ENCODE peak calls at places on chromosome 7, in five cellular contexts. One of them, this sample, is unnamed.

GRCh38 chr7:29988391-29989256 is 977 bp downstream of the SCRN1 start:
- DNase-seq in SK-N-SH: peak; percentile 83
- DNase-seq in naive thymus-derived CD4-positive, alpha-beta T cell: no peak
- DNase-seq in tibial artery: peak; percentile 70
- DNase-seq in heart right ventricle: peak; percentile 59
- DNase-seq in this sample: peak; percentile 14

GRCh38 chr7:112869111-112869774 is 79.0 kb upstream of the TMEM168 start:
- DNase-seq in heart right ventricle: no peak
- DNase-seq in SK-N-SH: peak; percentile 55
- DNase-seq in naive thymus-derived CD4-positive, alpha-beta T cell: peak; percentile 14
- DNase-seq in tibial artery: no peak
- DNase-seq in this sample: peak; percentile 23

GRCh38 chr7:54783952-54784351 is 24.9 kb upstream of the SEC61G start:
- DNase-seq in tibial artery: no peak
- DNase-seq in heart right ventricle: no peak
- DNase-seq in SK-N-SH: no peak
- DNase-seq in naive thymus-derived CD4-positive, alpha-beta T cell: no peak
- DNase-seq in this sample: no peak

GRCh38 chr7:23530355-23530754 is 1.4 kb downstream of the TRA2A start:
- DNase-seq in SK-N-SH: peak; percentile 59
- DNase-seq in naive thymus-derived CD4-positive, alpha-beta T cell: peak; percentile 65
- DNase-seq in heart right ventricle: no peak
- DNase-seq in tibial artery: no peak
- DNase-seq in this sample: no peak

GRCh38 chr7:34309584-34309983 is 348.4 kb upstream of the NPSR1 start:
- DNase-seq in tibial artery: no peak
- DNase-seq in SK-N-SH: no peak
- DNase-seq in naive thymus-derived CD4-positive, alpha-beta T cell: no peak
- DNase-seq in heart right ventricle: no peak
- DNase-seq in this sample: no peak

GRCh38 chr7:22565315-22565811 is 65.4 kb upstream of the STEAP1B start:
- DNase-seq in SK-N-SH: no peak
- DNase-seq in naive thymus-derived CD4-positive, alpha-beta T cell: no peak
- DNase-seq in tibial artery: no peak
- DNase-seq in heart right ventricle: no peak
- DNase-seq in this sample: no peak

GRCh38 chr7:91778416-91778815 is 102.1 kb downstream of the MTERF1 start:
- DNase-seq in SK-N-SH: no peak
- DNase-seq in heart right ventricle: no peak
- DNase-seq in tibial artery: no peak
- DNase-seq in naive thymus-derived CD4-positive, alpha-beta T cell: no peak
- DNase-seq in this sample: no peak

GRCh38 chr7:106793015-106793651 is 71.9 kb upstream of the PIK3CG start:
- DNase-seq in naive thymus-derived CD4-positive, alpha-beta T cell: no peak
- DNase-seq in heart right ventricle: no peak
- DNase-seq in SK-N-SH: peak; percentile 50
- DNase-seq in tibial artery: no peak
- DNase-seq in this sample: no peak

GRCh38 chr7:50552139-50552538 is 13.1 kb downstream of the DDC start:
- DNase-seq in heart right ventricle: no peak
- DNase-seq in SK-N-SH: no peak
- DNase-seq in naive thymus-derived CD4-positive, alpha-beta T cell: no peak
- DNase-seq in tibial artery: no peak
- DNase-seq in this sample: no peak

GRCh38 chr7:81114682-81115081 is 195.8 kb upstream of the SEMA3C start:
- DNase-seq in SK-N-SH: no peak
- DNase-seq in naive thymus-derived CD4-positive, alpha-beta T cell: no peak
- DNase-seq in heart right ventricle: no peak
- DNase-seq in tibial artery: no peak
- DNase-seq in this sample: no peak

GRCh38 chr7:27112361-27112760 is 9.9 kb upstream of the HOXA2 start:
- DNase-seq in heart right ventricle: no peak
- DNase-seq in tibial artery: no peak
- DNase-seq in naive thymus-derived CD4-positive, alpha-beta T cell: no peak
- DNase-seq in SK-N-SH: no peak
- DNase-seq in this sample: no peak

GRCh38 chr7:155490697-155491628 is 33.0 kb downstream of the EN2 start:
- DNase-seq in naive thymus-derived CD4-positive, alpha-beta T cell: no peak
- DNase-seq in tibial artery: no peak
- DNase-seq in heart right ventricle: peak; percentile 65
- DNase-seq in SK-N-SH: peak; percentile 71
- DNase-seq in this sample: no peak

GRCh38 chr7:98211221-98211675 is at the start of gene BHLHA15:
- DNase-seq in naive thymus-derived CD4-positive, alpha-beta T cell: no peak
- DNase-seq in tibial artery: peak; percentile 58
- DNase-seq in heart right ventricle: no peak
- DNase-seq in SK-N-SH: peak; percentile 91
- DNase-seq in this sample: peak; percentile 32

GRCh38 chr7:44750921-44751571 is 2.4 kb downstream of the ZMIZ2 start:
- DNase-seq in SK-N-SH: no peak
- DNase-seq in tibial artery: no peak
- DNase-seq in naive thymus-derived CD4-positive, alpha-beta T cell: peak; percentile 74
- DNase-seq in heart right ventricle: peak; percentile 36
- DNase-seq in this sample: peak; percentile 58

GRCh38 chr7:40027545-40027944 is 77.5 kb downstream of the CDK13 start:
- DNase-seq in tibial artery: no peak
- DNase-seq in heart right ventricle: no peak
- DNase-seq in naive thymus-derived CD4-positive, alpha-beta T cell: no peak
- DNase-seq in SK-N-SH: no peak
- DNase-seq in this sample: no peak

GRCh38 chr7:143499743-143500348 is 22.2 kb downstream of the TAS2R41 start:
- DNase-seq in tibial artery: no peak
- DNase-seq in naive thymus-derived CD4-positive, alpha-beta T cell: no peak
- DNase-seq in SK-N-SH: no peak
- DNase-seq in heart right ventricle: no peak
- DNase-seq in this sample: no peak

GRCh38 chr7:6259257-6259656 is 13.2 kb downstream of the CYTH3 start:
- DNase-seq in SK-N-SH: no peak
- DNase-seq in naive thymus-derived CD4-positive, alpha-beta T cell: no peak
- DNase-seq in tibial artery: no peak
- DNase-seq in heart right ventricle: no peak
- DNase-seq in this sample: no peak

GRCh38 chr7:104627516-104627915 is 299.1 kb downstream of the LHFPL3 start:
- DNase-seq in heart right ventricle: no peak
- DNase-seq in tibial artery: no peak
- DNase-seq in SK-N-SH: no peak
- DNase-seq in naive thymus-derived CD4-positive, alpha-beta T cell: no peak
- DNase-seq in this sample: no peak

GRCh38 chr7:45988405-45989057 is 67.5 kb upstream of the IGFBP3 start:
- DNase-seq in heart right ventricle: no peak
- DNase-seq in SK-N-SH: no peak
- DNase-seq in tibial artery: no peak
- DNase-seq in naive thymus-derived CD4-positive, alpha-beta T cell: no peak
- DNase-seq in this sample: no peak

GRCh38 chr7:8436965-8437364 is 3.6 kb downstream of the NXPH1 start:
- DNase-seq in tibial artery: no peak
- DNase-seq in heart right ventricle: no peak
- DNase-seq in naive thymus-derived CD4-positive, alpha-beta T cell: no peak
- DNase-seq in SK-N-SH: no peak
- DNase-seq in this sample: peak; percentile 21

GRCh38 chr7:107113866-107114265 is 54.9 kb upstream of the HBP1 start:
- DNase-seq in naive thymus-derived CD4-positive, alpha-beta T cell: no peak
- DNase-seq in tibial artery: no peak
- DNase-seq in heart right ventricle: no peak
- DNase-seq in SK-N-SH: no peak
- DNase-seq in this sample: no peak

GRCh38 chr7:117808273-117808868 is 64.9 kb downstream of the CTTNBP2 start:
- DNase-seq in naive thymus-derived CD4-positive, alpha-beta T cell: no peak
- DNase-seq in tibial artery: peak; percentile 71
- DNase-seq in SK-N-SH: no peak
- DNase-seq in heart right ventricle: peak; percentile 23
- DNase-seq in this sample: no peak

GRCh38 chr7:108016841-108017775 is 14.1 kb upstream of the LAMB1 start:
- DNase-seq in tibial artery: no peak
- DNase-seq in naive thymus-derived CD4-positive, alpha-beta T cell: no peak
- DNase-seq in SK-N-SH: peak; percentile 36
- DNase-seq in heart right ventricle: no peak
- DNase-seq in this sample: no peak

GRCh38 chr7:100213672-100214071 is 6.1 kb upstream of the PVRIG start:
- DNase-seq in SK-N-SH: no peak
- DNase-seq in heart right ventricle: no peak
- DNase-seq in tibial artery: no peak
- DNase-seq in naive thymus-derived CD4-positive, alpha-beta T cell: no peak
- DNase-seq in this sample: no peak

GRCh38 chr7:128100225-128100948 is 69.2 kb upstream of the LRRC4 start:
- DNase-seq in tibial artery: no peak
- DNase-seq in naive thymus-derived CD4-positive, alpha-beta T cell: no peak
- DNase-seq in SK-N-SH: no peak
- DNase-seq in heart right ventricle: no peak
- DNase-seq in this sample: no peak

GRCh38 chr7:135121868-135122267 is 26.0 kb upstream of the TMEM140 start:
- DNase-seq in SK-N-SH: no peak
- DNase-seq in naive thymus-derived CD4-positive, alpha-beta T cell: no peak
- DNase-seq in tibial artery: no peak
- DNase-seq in heart right ventricle: peak; percentile 22
- DNase-seq in this sample: no peak

GRCh38 chr7:94115316-94115715 is 111.2 kb upstream of the BET1 start:
- DNase-seq in naive thymus-derived CD4-positive, alpha-beta T cell: no peak
- DNase-seq in SK-N-SH: no peak
- DNase-seq in tibial artery: no peak
- DNase-seq in heart right ventricle: no peak
- DNase-seq in this sample: no peak

GRCh38 chr7:26508917-26509316 is 217.3 kb downstream of the SNX10 start:
- DNase-seq in naive thymus-derived CD4-positive, alpha-beta T cell: no peak
- DNase-seq in SK-N-SH: no peak
- DNase-seq in tibial artery: no peak
- DNase-seq in heart right ventricle: no peak
- DNase-seq in this sample: no peak

GRCh38 chr7:95478139-95479037 is 7.4 kb upstream of the ASB4 start:
- DNase-seq in heart right ventricle: no peak
- DNase-seq in tibial artery: no peak
- DNase-seq in naive thymus-derived CD4-positive, alpha-beta T cell: no peak
- DNase-seq in SK-N-SH: no peak
- DNase-seq in this sample: no peak

GRCh38 chr7:33191326-33191725 is 62.0 kb downstream of the BBS9 start:
- DNase-seq in heart right ventricle: no peak
- DNase-seq in naive thymus-derived CD4-positive, alpha-beta T cell: no peak
- DNase-seq in SK-N-SH: no peak
- DNase-seq in tibial artery: no peak
- DNase-seq in this sample: no peak

GRCh38 chr7:106165328-106165727 is 53.2 kb upstream of the SYPL1 start:
- DNase-seq in tibial artery: no peak
- DNase-seq in SK-N-SH: no peak
- DNase-seq in heart right ventricle: no peak
- DNase-seq in naive thymus-derived CD4-positive, alpha-beta T cell: no peak
- DNase-seq in this sample: no peak

GRCh38 chr7:40498933-40499332 is 364.1 kb downstream of the SUGCT start:
- DNase-seq in tibial artery: no peak
- DNase-seq in heart right ventricle: no peak
- DNase-seq in SK-N-SH: no peak
- DNase-seq in naive thymus-derived CD4-positive, alpha-beta T cell: no peak
- DNase-seq in this sample: no peak

GRCh38 chr7:81618400-81619014 is 151.3 kb downstream of the HGF start:
- DNase-seq in naive thymus-derived CD4-positive, alpha-beta T cell: no peak
- DNase-seq in tibial artery: no peak
- DNase-seq in heart right ventricle: no peak
- DNase-seq in SK-N-SH: no peak
- DNase-seq in this sample: no peak

GRCh38 chr7:88034083-88034695 is 100.1 kb downstream of the ADAM22 start:
- DNase-seq in heart right ventricle: no peak
- DNase-seq in tibial artery: no peak
- DNase-seq in SK-N-SH: no peak
- DNase-seq in naive thymus-derived CD4-positive, alpha-beta T cell: no peak
- DNase-seq in this sample: no peak

DNA sequence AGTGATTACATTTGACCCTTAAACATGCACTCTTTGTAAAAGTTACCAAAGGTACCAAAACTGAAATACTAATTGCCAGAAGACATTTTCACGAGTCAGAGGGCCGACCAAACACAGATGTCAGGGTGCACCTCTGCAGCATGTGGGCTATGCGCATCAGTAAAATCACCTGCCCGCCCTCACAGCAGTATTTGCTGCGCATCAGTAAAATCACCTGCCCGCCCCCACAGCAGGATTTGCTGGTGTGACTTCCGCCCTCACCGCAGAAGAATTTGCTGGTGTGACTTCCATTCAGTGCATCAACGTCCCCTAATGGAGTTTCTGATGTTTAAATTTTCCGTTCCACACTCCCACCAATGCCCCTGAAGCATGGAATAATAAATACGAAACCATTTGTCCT is 202.9 kb downstream of the PTPRN2 start:
- DNase-seq in SK-N-SH: no peak
- DNase-seq in tibial artery: no peak
- DNase-seq in heart right ventricle: no peak
- DNase-seq in naive thymus-derived CD4-positive, alpha-beta T cell: no peak
- DNase-seq in this sample: no peak
- H3K9me3 ChIP-seq in SK-N-SH: peaks cover 8% of the 10 kb centered on the region
- H3K9me3 ChIP-seq in tibial artery: no peaks in the 10 kb centered on the region
- H3K9me3 ChIP-seq in heart right ventricle: no peaks in the 10 kb centered on the region
- H3K9me3 ChIP-seq in naive thymus-derived CD4-positive, alpha-beta T cell: no peaks in the 10 kb centered on the region
- H3K9me3 ChIP-seq in this sample: no peaks in the 10 kb centered on the region

DNA sequence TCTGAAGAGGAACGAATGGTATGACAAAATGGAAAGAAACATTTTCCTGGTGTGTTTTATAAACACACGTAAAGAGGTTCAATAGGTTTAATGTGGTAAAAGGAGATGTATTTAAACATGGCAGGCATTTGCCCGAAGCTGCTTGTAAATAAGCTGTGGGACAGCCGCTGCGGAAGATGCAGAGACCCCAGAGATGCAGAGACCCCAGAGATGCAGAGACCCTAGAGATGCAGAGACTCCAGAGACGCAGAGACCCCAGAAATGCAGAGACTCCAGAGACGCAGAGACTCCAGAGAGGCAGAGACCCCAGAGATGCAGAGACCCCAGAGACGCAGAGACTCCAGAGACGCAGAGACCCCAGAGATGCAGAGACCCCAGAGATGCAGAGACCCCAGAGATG is 534.1 kb downstream of the PTPRN2 start:
- DNase-seq in tibial artery: no peak
- DNase-seq in SK-N-SH: no peak
- DNase-seq in heart right ventricle: no peak
- DNase-seq in naive thymus-derived CD4-positive, alpha-beta T cell: no peak
- DNase-seq in this sample: no peak
- H3K9me3 ChIP-seq in tibial artery: no peaks in the 10 kb centered on the region
- H3K9me3 ChIP-seq in SK-N-SH: peaks cover 4% of the 10 kb centered on the region
- H3K9me3 ChIP-seq in heart right ventricle: no peaks in the 10 kb centered on the region
- H3K9me3 ChIP-seq in naive thymus-derived CD4-positive, alpha-beta T cell: no peaks in the 10 kb centered on the region
- H3K9me3 ChIP-seq in this sample: no peaks in the 10 kb centered on the region

DNA sequence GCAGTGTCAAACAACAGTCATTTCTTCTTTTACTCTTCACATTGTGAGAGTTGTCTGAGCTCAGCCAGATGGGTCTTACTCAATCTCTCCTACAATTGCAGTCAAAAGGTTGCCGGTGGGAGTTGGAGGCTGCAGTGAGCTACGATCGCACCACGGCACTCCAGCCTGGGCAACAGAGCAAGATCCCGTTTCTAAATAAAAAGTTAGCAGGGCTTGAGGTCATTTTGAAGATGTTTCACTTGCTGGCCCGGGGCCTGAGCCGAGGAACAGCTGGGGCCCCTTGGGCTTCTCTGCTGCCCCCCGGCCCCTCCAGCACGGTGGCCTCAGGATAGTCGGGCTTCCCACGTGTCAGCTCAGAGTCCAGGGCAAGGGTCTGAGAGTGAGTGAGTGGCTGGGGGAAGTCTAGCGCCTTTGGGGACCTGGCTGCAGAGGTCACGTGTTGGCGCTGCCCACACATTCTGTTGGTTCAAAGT is 40.4 kb downstream of the GTF2IRD1 start:
- DNase-seq in SK-N-SH: no peak
- DNase-seq in tibial artery: no peak
- DNase-seq in naive thymus-derived CD4-positive, alpha-beta T cell: no peak
- DNase-seq in heart right ventricle: no peak
- DNase-seq in this sample: no peak
- H3K9me3 ChIP-seq in SK-N-SH: no peaks in the 10 kb centered on the region
- H3K9me3 ChIP-seq in tibial artery: no peaks in the 10 kb centered on the region
- H3K9me3 ChIP-seq in naive thymus-derived CD4-positive, alpha-beta T cell: no peaks in the 10 kb centered on the region
- H3K9me3 ChIP-seq in heart right ventricle: no peaks in the 10 kb centered on the region
- H3K9me3 ChIP-seq in this sample: no peaks in the 10 kb centered on the region

GRCh38 chr7:13932131-13932530 is 57.3 kb downstream of the ETV1 start:
- DNase-seq in naive thymus-derived CD4-positive, alpha-beta T cell: no peak
- DNase-seq in SK-N-SH: no peak
- DNase-seq in heart right ventricle: no peak
- DNase-seq in tibial artery: no peak
- DNase-seq in this sample: no peak
- H3K9me3 ChIP-seq in naive thymus-derived CD4-positive, alpha-beta T cell: no peaks in the 10 kb centered on the region
- H3K9me3 ChIP-seq in SK-N-SH: no peaks in the 10 kb centered on the region
- H3K9me3 ChIP-seq in heart right ventricle: no peaks in the 10 kb centered on the region
- H3K9me3 ChIP-seq in tibial artery: no peaks in the 10 kb centered on the region
- H3K9me3 ChIP-seq in this sample: no peaks in the 10 kb centered on the region

This sample was measured in T-helper 17 cell.